ENCODE peak calls at places on chromosomes 1 and 21, in seven cellular contexts. M, G, C, D, R, H and W are unnamed samples.

GRCh38 chr1:36114371-36114770 is 10.7 kb downstream of the COL8A2 start:
- DNase-seq in H (peak), M (no peak), R (no peak), C (no peak), G (no peak), D (no peak), W (no peak)

GRCh38 chr1:208521534-208521933 is 277.4 kb upstream of the PLXNA2 start:
- DNase-seq in D (no peak), R (no peak), M (no peak), H (no peak), G (no peak), C (no peak), W (no peak)

GRCh38 chr21:14600569-14601308 is 54.6 kb upstream of the SAMSN1 start:
- DNase-seq in G (no peak), C (no peak), H (no peak), M (no peak), R (no peak), D (no peak), W (no peak)

GRCh38 chr1:159214149-159214760 is 9.6 kb downstream of the ACKR1 start:
- DNase-seq in M (no peak), D (peak), C (peak), G (peak), R (peak), H (peak), W (peak)

GRCh38 chr1:54229281-54229891 is 29.4 kb downstream of the MRPL37 start:
- DNase-seq in H (peak), C (no peak), G (no peak), M (no peak), R (no peak), D (no peak), W (no peak)

GRCh38 chr1:2318294-2319278 is 72.8 kb downstream of the MORN1 start:
- DNase-seq in D (no peak), M (no peak), R (no peak), H (no peak), C (no peak), G (no peak), W (no peak)

GRCh38 chr1:32899586-32900296 is 1.4 kb downstream of the TMEM54 start:
- DNase-seq in H (no peak), C (peak), D (no peak), M (no peak), G (no peak), R (no peak), W (no peak)

GRCh38 chr1:29539971-29540370 is 303.6 kb downstream of the PTPRU start:
- DNase-seq in H (no peak), R (no peak), D (no peak), C (no peak), G (no peak), M (no peak), W (no peak)

GRCh38 chr1:182330303-182330702 is 61.3 kb downstream of the GLUL start:
- DNase-seq in H (no peak), G (no peak), D (no peak), C (no peak), M (peak), R (no peak), W (no peak)